ENCODE peak calls at places on chromosomes 4 and X, in eight cellular contexts. One of them, this sample, is unnamed.

GRCh38 chr4:104848597-104849225 is 298.0 kb upstream of the TET2 start:
- DNase-seq in stimulated activated CD4-positive, alpha-beta T cell treated with anti-CD3 and anti-CD28 coated beads, Interleukin-12 subunit alpha, Interleukin-12 subunit beta, amount 100 ng/mL, for 24 hours: no peak
- DNase-seq in neural crest cell: no peak
- DNase-seq in HTR-8/SVneo: no peak
- DNase-seq in midbrain: no peak
- DNase-seq in activated gamma-delta T cell treated with anti-CD3 and anti-CD28 coated beads, Interleukin-2, amount 50 U/mL, for 16 hours: no peak
- DNase-seq in NCI-H1105: no peak
- DNase-seq in activated T-cell treated with anti-CD3 and anti-CD28 coated beads for 1 hour: no peak
- DNase-seq in this sample: no peak

GRCh38 chr4:155271557-155271956 is 63.1 kb downstream of the NPY2R start:
- DNase-seq in stimulated activated CD4-positive, alpha-beta T cell treated with anti-CD3 and anti-CD28 coated beads, Interleukin-12 subunit alpha, Interleukin-12 subunit beta, amount 100 ng/mL, for 24 hours: no peak
- DNase-seq in activated gamma-delta T cell treated with anti-CD3 and anti-CD28 coated beads, Interleukin-2, amount 50 U/mL, for 16 hours: no peak
- DNase-seq in neural crest cell: no peak
- DNase-seq in midbrain: no peak
- DNase-seq in NCI-H1105: no peak
- DNase-seq in HTR-8/SVneo: no peak
- DNase-seq in activated T-cell treated with anti-CD3 and anti-CD28 coated beads for 1 hour: no peak
- DNase-seq in this sample: no peak

GRCh38 chrX:41452972-41453371 is 5.8 kb downstream of the NYX start:
- DNase-seq in activated gamma-delta T cell treated with anti-CD3 and anti-CD28 coated beads, Interleukin-2, amount 50 U/mL, for 16 hours: no peak
- DNase-seq in stimulated activated CD4-positive, alpha-beta T cell treated with anti-CD3 and anti-CD28 coated beads, Interleukin-12 subunit alpha, Interleukin-12 subunit beta, amount 100 ng/mL, for 24 hours: no peak
- DNase-seq in HTR-8/SVneo: no peak
- DNase-seq in activated T-cell treated with anti-CD3 and anti-CD28 coated beads for 1 hour: no peak
- DNase-seq in NCI-H1105: no peak
- DNase-seq in midbrain: no peak
- DNase-seq in neural crest cell: no peak
- DNase-seq in this sample: no peak

GRCh38 chrX:53048169-53049126 is at the start of gene GPR173:
- DNase-seq in NCI-H1105: peak; percentile 62
- DNase-seq in activated T-cell treated with anti-CD3 and anti-CD28 coated beads for 1 hour: no peak
- DNase-seq in activated gamma-delta T cell treated with anti-CD3 and anti-CD28 coated beads, Interleukin-2, amount 50 U/mL, for 16 hours: no peak
- DNase-seq in stimulated activated CD4-positive, alpha-beta T cell treated with anti-CD3 and anti-CD28 coated beads, Interleukin-12 subunit alpha, Interleukin-12 subunit beta, amount 100 ng/mL, for 24 hours: no peak
- DNase-seq in HTR-8/SVneo: peak; percentile 40
- DNase-seq in neural crest cell: peak; percentile 35
- DNase-seq in midbrain: peak; percentile 50
- DNase-seq in this sample: peak; percentile 41

GRCh38 chr4:75702919-75703411 is 21.4 kb upstream of the USO1 start:
- DNase-seq in activated T-cell treated with anti-CD3 and anti-CD28 coated beads for 1 hour: no peak
- DNase-seq in midbrain: no peak
- DNase-seq in activated gamma-delta T cell treated with anti-CD3 and anti-CD28 coated beads, Interleukin-2, amount 50 U/mL, for 16 hours: no peak
- DNase-seq in HTR-8/SVneo: no peak
- DNase-seq in neural crest cell: no peak
- DNase-seq in NCI-H1105: no peak
- DNase-seq in stimulated activated CD4-positive, alpha-beta T cell treated with anti-CD3 and anti-CD28 coated beads, Interleukin-12 subunit alpha, Interleukin-12 subunit beta, amount 100 ng/mL, for 24 hours: no peak
- DNase-seq in this sample: no peak

GRCh38 chr4:106981431-106981830 is 54.7 kb downstream of the DKK2 start:
- DNase-seq in activated T-cell treated with anti-CD3 and anti-CD28 coated beads for 1 hour: no peak
- DNase-seq in neural crest cell: no peak
- DNase-seq in NCI-H1105: no peak
- DNase-seq in activated gamma-delta T cell treated with anti-CD3 and anti-CD28 coated beads, Interleukin-2, amount 50 U/mL, for 16 hours: no peak
- DNase-seq in midbrain: no peak
- DNase-seq in stimulated activated CD4-positive, alpha-beta T cell treated with anti-CD3 and anti-CD28 coated beads, Interleukin-12 subunit alpha, Interleukin-12 subunit beta, amount 100 ng/mL, for 24 hours: no peak
- DNase-seq in HTR-8/SVneo: no peak
- DNase-seq in this sample: no peak

GRCh38 chr4:158859661-158860060 is 90.8 kb downstream of the FNIP2 start:
- DNase-seq in midbrain: no peak
- DNase-seq in neural crest cell: no peak
- DNase-seq in stimulated activated CD4-positive, alpha-beta T cell treated with anti-CD3 and anti-CD28 coated beads, Interleukin-12 subunit alpha, Interleukin-12 subunit beta, amount 100 ng/mL, for 24 hours: no peak
- DNase-seq in NCI-H1105: no peak
- DNase-seq in activated T-cell treated with anti-CD3 and anti-CD28 coated beads for 1 hour: no peak
- DNase-seq in activated gamma-delta T cell treated with anti-CD3 and anti-CD28 coated beads, Interleukin-2, amount 50 U/mL, for 16 hours: no peak
- DNase-seq in HTR-8/SVneo: no peak
- DNase-seq in this sample: no peak

GRCh38 chr4:147090486-147090885 is 144.8 kb upstream of the TTC29 start:
- DNase-seq in neural crest cell: no peak
- DNase-seq in midbrain: no peak
- DNase-seq in NCI-H1105: no peak
- DNase-seq in activated T-cell treated with anti-CD3 and anti-CD28 coated beads for 1 hour: no peak
- DNase-seq in activated gamma-delta T cell treated with anti-CD3 and anti-CD28 coated beads, Interleukin-2, amount 50 U/mL, for 16 hours: no peak
- DNase-seq in HTR-8/SVneo: no peak
- DNase-seq in stimulated activated CD4-positive, alpha-beta T cell treated with anti-CD3 and anti-CD28 coated beads, Interleukin-12 subunit alpha, Interleukin-12 subunit beta, amount 100 ng/mL, for 24 hours: no peak
- DNase-seq in this sample: no peak

GRCh38 chr4:177322156-177322685 is 12.5 kb downstream of the NEIL3 start:
- DNase-seq in activated T-cell treated with anti-CD3 and anti-CD28 coated beads for 1 hour: no peak
- DNase-seq in activated gamma-delta T cell treated with anti-CD3 and anti-CD28 coated beads, Interleukin-2, amount 50 U/mL, for 16 hours: no peak
- DNase-seq in HTR-8/SVneo: no peak
- DNase-seq in stimulated activated CD4-positive, alpha-beta T cell treated with anti-CD3 and anti-CD28 coated beads, Interleukin-12 subunit alpha, Interleukin-12 subunit beta, amount 100 ng/mL, for 24 hours: no peak
- DNase-seq in midbrain: no peak
- DNase-seq in neural crest cell: no peak
- DNase-seq in NCI-H1105: no peak
- DNase-seq in this sample: no peak

GRCh38 chr4:70721747-70722146 is at the start of gene RUFY3:
- DNase-seq in activated T-cell treated with anti-CD3 and anti-CD28 coated beads for 1 hour: no peak
- DNase-seq in HTR-8/SVneo: peak; percentile 48
- DNase-seq in NCI-H1105: peak; percentile 73
- DNase-seq in activated gamma-delta T cell treated with anti-CD3 and anti-CD28 coated beads, Interleukin-2, amount 50 U/mL, for 16 hours: no peak
- DNase-seq in midbrain: peak; percentile 91
- DNase-seq in neural crest cell: no peak
- DNase-seq in stimulated activated CD4-positive, alpha-beta T cell treated with anti-CD3 and anti-CD28 coated beads, Interleukin-12 subunit alpha, Interleukin-12 subunit beta, amount 100 ng/mL, for 24 hours: no peak
- DNase-seq in this sample: no peak

GRCh38 chrX:132292753-132293152 is 73.5 kb upstream of the RAP2C start:
- DNase-seq in NCI-H1105: no peak
- DNase-seq in activated gamma-delta T cell treated with anti-CD3 and anti-CD28 coated beads, Interleukin-2, amount 50 U/mL, for 16 hours: peak; percentile 5
- DNase-seq in HTR-8/SVneo: peak; percentile 3
- DNase-seq in neural crest cell: peak; percentile 28
- DNase-seq in midbrain: no peak
- DNase-seq in activated T-cell treated with anti-CD3 and anti-CD28 coated beads for 1 hour: no peak
- DNase-seq in stimulated activated CD4-positive, alpha-beta T cell treated with anti-CD3 and anti-CD28 coated beads, Interleukin-12 subunit alpha, Interleukin-12 subunit beta, amount 100 ng/mL, for 24 hours: no peak
- DNase-seq in this sample: peak; percentile 39

GRCh38 chr4:19776021-19776459 is 475.7 kb upstream of the SLIT2 start:
- DNase-seq in neural crest cell: no peak
- DNase-seq in midbrain: no peak
- DNase-seq in activated gamma-delta T cell treated with anti-CD3 and anti-CD28 coated beads, Interleukin-2, amount 50 U/mL, for 16 hours: no peak
- DNase-seq in activated T-cell treated with anti-CD3 and anti-CD28 coated beads for 1 hour: no peak
- DNase-seq in stimulated activated CD4-positive, alpha-beta T cell treated with anti-CD3 and anti-CD28 coated beads, Interleukin-12 subunit alpha, Interleukin-12 subunit beta, amount 100 ng/mL, for 24 hours: no peak
- DNase-seq in NCI-H1105: peak; percentile 36
- DNase-seq in HTR-8/SVneo: peak; percentile 73
- DNase-seq in this sample: no peak